ENCODE peak calls at places on chromosomes 3 and 15, in eight cellular contexts. L is sigmoid colon, N is upper lobe of right lung, F is psoas muscle, Y is uterus, V is cardiac muscle cell, B is mammary epithelial cell, R is transverse colon. D is an unnamed sample.

GRCh38 chr15:43134157-43134637 is 811 bp downstream of the TMEM62 start:
- DNase-seq in L (no peak), N (no peak), F (no peak), Y (no peak), V (peak; percentile 4), B (peak; percentile 31), R (no peak), D (no peak)

GRCh38 chr3:146159616-146160232 is 1.3 kb downstream of the PLOD2 start:
- DNase-seq in L (no peak), N (no peak), F (no peak), Y (no peak), V (no peak), B (no peak), R (no peak), D (no peak)

GRCh38 chr3:179551383-179551782 is 11.3 kb upstream of the ACTL6A start:
- DNase-seq in L (no peak), N (no peak), F (no peak), Y (no peak), V (no peak), B (no peak), R (no peak), D (no peak)

GRCh38 chr3:69305011-69305410 is 80.9 kb downstream of the FRMD4B start:
- DNase-seq in L (no peak), N (no peak), F (no peak), Y (no peak), V (no peak), B (peak; percentile 91), R (no peak), D (no peak)

GRCh38 chr15:60713096-60714084 is 234.4 kb upstream of the ICE2 start:
- DNase-seq in L (no peak), N (peak; percentile 66), F (peak; percentile 23), Y (peak; percentile 43), V (no peak), B (no peak), R (no peak), D (no peak)

GRCh38 chr3:69214241-69214640 is 91.8 kb upstream of the LMOD3 start:
- DNase-seq in L (no peak), N (no peak), F (no peak), Y (no peak), V (no peak), B (peak; percentile 27), R (no peak), D (no peak)

GRCh38 chr3:30263921-30264313 is 342.5 kb upstream of the TGFBR2 start:
- DNase-seq in L (no peak), N (no peak), F (no peak), Y (no peak), V (no peak), B (no peak), R (no peak), D (no peak)

GRCh38 chr3:52216585-52217408 is 8.6 kb downstream of the TLR9 start:
- DNase-seq in L (no peak), N (peak; percentile 90), F (peak; percentile 74), Y (peak; percentile 84), V (no peak), B (peak; percentile 97), R (peak; percentile 89), D (peak; percentile 77)

GRCh38 chr3:184505479-184505878 is 56.1 kb upstream of the EPHB3 start:
- DNase-seq in L (no peak), N (no peak), F (no peak), Y (no peak), V (no peak), B (no peak), R (no peak), D (no peak)

GRCh38 chr3:134406331-134407246 is 32.3 kb upstream of the AMOTL2 start:
- DNase-seq in L (no peak), N (peak; percentile 74), F (peak; percentile 49), Y (no peak), V (peak; percentile 55), B (no peak), R (peak; percentile 56), D (no peak)

GRCh38 chr3:20857636-20858035 is 671.6 kb upstream of the SGO1 start:
- DNase-seq in L (no peak), N (no peak), F (no peak), Y (no peak), V (no peak), B (no peak), R (no peak), D (no peak)

GRCh38 chr15:99442268-99442897 is 123.4 kb upstream of the MEF2A start:
- DNase-seq in L (peak; percentile 78), N (peak; percentile 70), F (no peak), Y (peak; percentile 57), V (no peak), B (peak; percentile 71), R (peak; percentile 56), D (peak; percentile 88)

GRCh38 chr3:138867996-138868395 is 33.3 kb upstream of the PIK3CB start:
- DNase-seq in L (no peak), N (no peak), F (no peak), Y (no peak), V (no peak), B (peak; percentile 39), R (no peak), D (no peak)

GRCh38 chr3:138862924-138863775 is 28.4 kb upstream of the PIK3CB start:
- DNase-seq in L (no peak), N (no peak), F (no peak), Y (no peak), V (no peak), B (peak; percentile 96), R (peak; percentile 74), D (no peak)

GRCh38 chr3:138861755-138862333 is 27.1 kb upstream of the PIK3CB start:
- DNase-seq in L (no peak), N (no peak), F (no peak), Y (no peak), V (no peak), B (peak; percentile 84), R (no peak), D (no peak)

GRCh38 chr3:138862531-138862923 is 27.8 kb upstream of the PIK3CB start:
- DNase-seq in L (no peak), N (no peak), F (no peak), Y (no peak), V (no peak), B (peak; percentile 66), R (peak; percentile 26), D (no peak)

DNA sequence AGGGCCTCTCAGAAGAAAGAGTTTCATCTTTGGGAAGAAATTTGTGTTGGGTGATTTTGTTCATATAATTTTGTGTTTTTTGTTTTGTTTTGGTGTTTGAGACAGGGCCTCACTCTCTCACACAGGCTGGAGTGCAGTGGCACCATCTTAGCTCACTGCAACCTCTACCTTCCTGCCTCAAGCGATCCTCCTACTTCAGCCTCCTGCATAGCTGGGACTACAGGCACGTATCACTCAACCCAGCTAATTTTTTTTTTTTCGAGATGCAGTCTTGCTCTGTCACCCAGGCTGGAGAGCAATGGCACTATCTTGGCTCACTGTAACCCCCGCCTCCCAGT is 29.0 kb upstream of the PIK3CB start:
- DNase-seq in L (no peak), N (no peak), F (no peak), Y (no peak), V (no peak), B (no peak), R (no peak), D (no peak)
- H3K27ac ChIP-seq in L (peak overlapping the region; percentile 48), N (no peak overlapping the region), F (no peak overlapping the region), Y (no peak overlapping the region), V (no peak overlapping the region), B (peak overlapping the region; percentile 100), R (peak overlapping the region; percentile 88), D (no peak overlapping the region)

GRCh38 chr3:155919728-155920127 is 49.3 kb downstream of the GMPS start:
- DNase-seq in L (no peak), N (no peak), F (no peak), Y (no peak), V (no peak), B (peak; percentile 76), R (no peak), D (no peak)

GRCh38 chr3:155917781-155918180 is 47.3 kb downstream of the GMPS start:
- DNase-seq in L (no peak), N (no peak), F (no peak), Y (no peak), V (no peak), B (no peak), R (no peak), D (no peak)

GRCh38 chr3:155921486-155921885 is 51.0 kb downstream of the GMPS start:
- DNase-seq in L (no peak), N (no peak), F (no peak), Y (no peak), V (no peak), B (no peak), R (no peak), D (no peak)
- H3K4me3 ChIP-seq in L (no peak overlapping the region), N (no peak overlapping the region), F (no peak overlapping the region), Y (no peak overlapping the region), V (no peak overlapping the region), B (no peak overlapping the region), R (no peak overlapping the region), D (no peak overlapping the region)

DNA sequence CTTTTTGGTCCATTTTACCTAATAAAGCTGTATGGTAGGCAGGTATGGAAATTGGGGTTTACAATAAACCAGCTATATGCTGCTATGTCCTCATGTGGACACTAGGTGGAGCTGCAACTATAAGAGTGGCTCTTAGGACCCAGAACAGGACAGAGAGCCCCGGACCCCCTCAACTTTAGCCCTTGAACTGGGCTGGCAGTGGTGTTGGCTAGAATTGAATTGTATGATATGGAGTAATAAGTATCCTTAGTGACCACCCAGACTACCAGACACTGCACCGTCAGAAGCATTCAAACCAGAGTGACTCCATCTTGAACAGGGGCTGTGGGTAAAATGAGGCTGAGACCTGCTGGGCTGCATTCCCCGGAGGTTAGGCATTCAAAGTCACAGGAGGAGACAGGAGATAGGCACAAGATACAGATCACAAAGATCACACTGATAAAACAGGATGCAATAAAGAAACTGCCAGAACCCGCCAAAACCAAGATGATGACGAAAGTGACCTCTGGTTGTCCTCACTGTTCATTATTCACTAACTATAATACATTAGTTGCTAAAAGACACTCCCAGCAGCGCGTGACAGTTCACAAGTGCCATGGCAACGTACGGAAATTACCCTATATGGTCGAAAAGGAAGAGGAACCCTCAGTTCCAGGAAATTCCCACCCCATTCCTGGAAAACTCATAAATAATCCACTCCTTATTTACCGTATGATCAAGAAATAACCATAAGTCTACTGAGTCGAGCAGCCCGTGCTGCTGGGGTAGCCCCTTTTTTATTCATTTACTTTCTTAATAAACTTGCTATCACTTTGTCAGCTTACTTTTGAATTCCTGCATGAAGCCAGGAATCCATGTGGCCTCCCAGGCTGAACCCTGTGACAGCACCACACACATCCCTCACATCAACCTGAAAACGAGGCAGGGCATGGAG is 68.7 kb upstream of the BLM start:
- DNase-seq in L (peak; percentile 93), N (peak; percentile 75), F (peak; percentile 59), Y (peak; percentile 79), V (peak; percentile 81), B (peak; percentile 64), R (peak; percentile 67), D (no peak)
- TF ChIP-seq CTCF in L (peak; percentile 81), N (peak; percentile 88), F (peak; percentile 94), Y (peak; percentile 92), V (peak; percentile 89), B (peak; percentile 92), R (peak; percentile 85), D (peak; percentile 83)

DNA sequence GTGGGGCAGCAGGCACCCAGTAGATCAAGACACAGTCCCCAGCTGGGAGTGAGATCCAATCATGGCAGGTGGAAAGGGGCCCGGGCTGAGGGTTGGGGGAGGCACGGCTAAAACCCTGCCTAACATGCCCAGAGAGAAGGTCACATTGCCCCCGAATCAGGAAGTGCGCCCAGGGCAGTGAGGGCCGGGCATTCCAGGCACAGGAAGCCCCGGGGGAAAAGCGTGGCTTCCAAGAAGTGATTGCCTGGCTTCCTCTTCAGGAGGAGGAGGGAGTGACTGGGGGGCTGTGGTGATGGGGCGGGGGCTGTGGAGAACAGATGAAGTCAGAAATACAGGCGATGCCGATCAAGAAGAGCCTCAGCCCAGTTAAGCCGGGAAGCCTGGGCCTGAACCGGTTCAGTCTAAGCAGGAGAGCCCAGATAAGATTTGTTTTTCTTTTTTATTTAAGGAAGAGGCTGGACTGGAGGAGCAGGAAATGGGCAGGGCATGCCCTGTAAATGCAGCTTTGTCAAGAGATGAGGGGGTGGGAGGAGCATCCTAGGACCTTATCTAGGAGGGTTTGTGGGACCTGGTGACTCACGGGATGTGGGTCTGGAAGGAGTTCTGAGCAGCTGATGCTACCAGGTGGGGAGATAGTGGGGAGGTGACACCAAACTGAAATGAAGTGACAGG is 83.9 kb downstream of the CHSY1 start:
- DNase-seq in L (peak; percentile 79), N (peak; percentile 83), F (peak; percentile 67), Y (peak; percentile 47), V (no peak), B (peak; percentile 87), R (peak; percentile 30), D (peak; percentile 88)
- H3K27ac ChIP-seq in L (peak overlapping the region; percentile 74), N (peak overlapping the region; percentile 88), F (peak overlapping the region; percentile 71), Y (peak overlapping the region; percentile 78), V (peak overlapping the region; percentile 25), B (peak overlapping the region; percentile 40), R (peak overlapping the region; percentile 33), D (peak overlapping the region; percentile 92)

D was measured in coronary artery.